ENCODE peak calls at places on chromosomes 11 and 22, in seven cellular contexts. J is stimulated activated CD4-positive, alpha-beta T cell treated with anti-CD3 and anti-CD28 coated beads, TNF-alpha, amount 100 ng/mL, for 48 hours; W is NCI-H2081; Q is fibroblast of villous mesenchyme; Z is naive thymus-derived CD8-positive, alpha-beta T cell; B is LHCN-M2; D is AG08396. M is an unnamed sample.

GRCh38 chr11:69931994-69932910 is 113.0 kb upstream of the FGF3 start:
- DNase-seq in B (no peak), J (no peak), Q (no peak), D (no peak), W (no peak), Z (no peak), M (no peak)

GRCh38 chr11:103842795-103843194 is 193.6 kb upstream of the DDI1 start:
- DNase-seq in Q (peak), B (peak), W (no peak), J (no peak), Z (no peak), D (peak), M (no peak)

GRCh38 chr11:59901306-59901705 is 22.7 kb downstream of the OOSP3 start:
- DNase-seq in Z (no peak), W (no peak), D (no peak), J (no peak), Q (peak), B (peak), M (no peak)

GRCh38 chr11:67252831-67253239 is 13.4 kb upstream of the GRK2 start:
- DNase-seq in D (peak), W (no peak), Q (peak), Z (peak), J (no peak), B (peak), M (no peak)

GRCh38 chr22:35612903-35613302 is 4.2 kb downstream of the MB start:
- DNase-seq in J (no peak), B (no peak), Z (no peak), D (no peak), W (no peak), Q (no peak), M (no peak)

GRCh38 chr11:116170526-116171120 is 602.2 kb downstream of the BUD13 start:
- DNase-seq in B (no peak), W (peak), Q (no peak), J (no peak), D (no peak), Z (no peak), M (no peak)

GRCh38 chr22:19626042-19626560 is 88.2 kb upstream of the SEPTIN5 start:
- DNase-seq in B (no peak), J (no peak), Q (no peak), Z (no peak), W (no peak), D (no peak), M (no peak)

GRCh38 chr11:102357116-102357515 is 10.1 kb downstream of the BIRC2 start:
- DNase-seq in J (no peak), D (no peak), Z (no peak), Q (no peak), B (no peak), W (no peak), M (no peak)

GRCh38 chr11:106449756-106450155 is 372.3 kb downstream of the AASDHPPT start:
- DNase-seq in W (no peak), Z (no peak), D (no peak), B (no peak), J (no peak), Q (no peak), M (no peak)

GRCh38 chr11:46391578-46392420 is at the start of gene CHRM4:
- DNase-seq in W (peak), Q (peak), D (peak), B (peak), J (no peak), Z (no peak), M (peak)

GRCh38 chr22:28813772-28814518 is 13.6 kb upstream of the XBP1 start:
- DNase-seq in D (no peak), J (no peak), Z (no peak), Q (peak), W (no peak), B (no peak), M (no peak)

GRCh38 chr22:31288496-31289235 is 3.6 kb downstream of the PIK3IP1 start:
- DNase-seq in D (no peak), W (no peak), Q (no peak), J (no peak), Z (peak), B (no peak), M (no peak)

GRCh38 chr11:7098235-7098832 is 9.5 kb downstream of the RBMXL2 start:
- DNase-seq in Z (peak), D (peak), W (peak), J (no peak), B (peak), Q (peak), M (peak)

GRCh38 chr22:34070051-34070450 is 149.8 kb upstream of the LARGE1 start:
- DNase-seq in W (no peak), D (no peak), Q (no peak), J (no peak), B (no peak), Z (no peak), M (no peak)

GRCh38 chr22:27267145-27267544 is 534.4 kb downstream of the MN1 start:
- DNase-seq in J (no peak), W (no peak), B (no peak), Z (no peak), Q (no peak), D (no peak), M (no peak)

M was measured in GM10248.